ENCODE peak calls at places on chromosomes 2 and 18, in four cellular contexts. N is suprapubic skin, W is uterus, I is AG08396. F is an unnamed sample.

GRCh38 chr18:50507120-50507590 is 52.7 kb upstream of the MAPK4 start:
- DNase-seq in N (no peak), W (no peak), I (no peak), F (no peak)

GRCh38 chr2:128395196-128395595 is 76.5 kb upstream of the HS6ST1 start:
- DNase-seq in N (peak), W (no peak), I (no peak), F (no peak)

GRCh38 chr2:121558329-121558728 is 27.6 kb downstream of the RNU4ATAC start:
- DNase-seq in N (no peak), W (no peak), I (no peak), F (no peak)

GRCh38 chr2:208101716-208102631 is 22.4 kb downstream of the CRYGD start:
- DNase-seq in N (no peak), W (no peak), I (no peak), F (no peak)

GRCh38 chr18:13399511-13399910 is 181.0 kb downstream of the LDLRAD4 start:
- DNase-seq in N (no peak), W (no peak), I (no peak), F (no peak)

GRCh38 chr2:131520526-131520925 is 7.2 kb upstream of the CCDC74A start:
- DNase-seq in N (peak), W (no peak), I (no peak), F (no peak)

GRCh38 chr18:46171331-46171730 is 67.1 kb downstream of the HAUS1 start:
- DNase-seq in N (peak), W (no peak), I (no peak), F (no peak)

GRCh38 chr2:135898234-135898786 is 22.1 kb upstream of the MCM6 start:
- DNase-seq in N (no peak), W (no peak), I (no peak), F (no peak)

GRCh38 chr18:36330435-36331049 is 33.0 kb downstream of the FHOD3 start:
- DNase-seq in N (no peak), W (no peak), I (no peak), F (no peak)

GRCh38 chr2:160125828-160126227 is 63.4 kb upstream of the PLA2R1 start:
- DNase-seq in N (no peak), W (no peak), I (no peak), F (no peak)

F was measured in central memory CD8-positive, alpha-beta T cell.